ENCODE peak calls at places on chromosomes 7 and 10, in seven cellular contexts. One of them, this sample, is unnamed.
A peak's percentile ranks its signal among the peaks of the same experiment; 100 is the strongest.

GRCh38 chr7:121484089-121484763 is 88.1 kb upstream of the FAM3C start:
- DNase-seq in cardiac muscle cell: no peak
- DNase-seq in pancreas: no peak
- DNase-seq in heart left ventricle: no peak
- DNase-seq in HepG2: no peak
- DNase-seq in breast epithelium: no peak
- DNase-seq in transverse colon: no peak
- DNase-seq in this sample: no peak

GRCh38 chr7:25886387-25887240 is 265.4 kb upstream of the NFE2L3 start:
- DNase-seq in breast epithelium: no peak
- DNase-seq in pancreas: no peak
- DNase-seq in HepG2: no peak
- DNase-seq in heart left ventricle: no peak
- DNase-seq in cardiac muscle cell: no peak
- DNase-seq in transverse colon: no peak
- DNase-seq in this sample: no peak

GRCh38 chr10:14200645-14201534 is 129.8 kb downstream of the FRMD4A start:
- DNase-seq in transverse colon: peak; percentile 8
- DNase-seq in pancreas: peak; percentile 17
- DNase-seq in cardiac muscle cell: peak; percentile 8
- DNase-seq in heart left ventricle: no peak
- DNase-seq in HepG2: no peak
- DNase-seq in breast epithelium: no peak
- DNase-seq in this sample: no peak

GRCh38 chr7:146635200-146636032 is 518.8 kb downstream of the CNTNAP2 start:
- DNase-seq in HepG2: no peak
- DNase-seq in transverse colon: no peak
- DNase-seq in pancreas: no peak
- DNase-seq in heart left ventricle: no peak
- DNase-seq in cardiac muscle cell: no peak
- DNase-seq in breast epithelium: no peak
- DNase-seq in this sample: no peak

GRCh38 chr7:113099284-113099919 is 12.8 kb upstream of the GPR85 start:
- DNase-seq in transverse colon: no peak
- DNase-seq in pancreas: no peak
- DNase-seq in HepG2: no peak
- DNase-seq in breast epithelium: no peak
- DNase-seq in heart left ventricle: no peak
- DNase-seq in cardiac muscle cell: peak; percentile 6
- DNase-seq in this sample: no peak

GRCh38 chr10:123967626-123968243 is 76.1 kb upstream of the CPXM2 start:
- DNase-seq in HepG2: peak; percentile 33
- DNase-seq in heart left ventricle: peak; percentile 83
- DNase-seq in cardiac muscle cell: peak; percentile 64
- DNase-seq in transverse colon: peak; percentile 76
- DNase-seq in breast epithelium: peak; percentile 47
- DNase-seq in pancreas: peak; percentile 33
- DNase-seq in this sample: peak; percentile 74

GRCh38 chr7:47345754-47346377 is 236.0 kb downstream of the TNS3 start:
- DNase-seq in heart left ventricle: no peak
- DNase-seq in HepG2: no peak
- DNase-seq in pancreas: no peak
- DNase-seq in breast epithelium: no peak
- DNase-seq in cardiac muscle cell: no peak
- DNase-seq in transverse colon: peak; percentile 4
- DNase-seq in this sample: no peak

GRCh38 chr10:4355346-4355745 is 470.7 kb upstream of the AKR1E2 start:
- DNase-seq in HepG2: no peak
- DNase-seq in breast epithelium: no peak
- DNase-seq in pancreas: no peak
- DNase-seq in heart left ventricle: no peak
- DNase-seq in transverse colon: no peak
- DNase-seq in cardiac muscle cell: no peak
- DNase-seq in this sample: no peak

GRCh38 chr7:111561659-111561908 is 708 bp downstream of the IMMP2L start:
- DNase-seq in pancreas: no peak
- DNase-seq in heart left ventricle: no peak
- DNase-seq in cardiac muscle cell: no peak
- DNase-seq in transverse colon: no peak
- DNase-seq in breast epithelium: no peak
- DNase-seq in HepG2: no peak
- DNase-seq in this sample: no peak

GRCh38 chr10:119209736-119210355 is 2.5 kb downstream of the GRK5 start:
- DNase-seq in heart left ventricle: no peak
- DNase-seq in pancreas: no peak
- DNase-seq in breast epithelium: no peak
- DNase-seq in HepG2: no peak
- DNase-seq in transverse colon: no peak
- DNase-seq in cardiac muscle cell: peak; percentile 40
- DNase-seq in this sample: no peak

GRCh38 chr7:47390914-47391313 is 191.0 kb downstream of the TNS3 start:
- DNase-seq in HepG2: no peak
- DNase-seq in heart left ventricle: no peak
- DNase-seq in breast epithelium: no peak
- DNase-seq in pancreas: no peak
- DNase-seq in transverse colon: no peak
- DNase-seq in cardiac muscle cell: no peak
- DNase-seq in this sample: no peak

GRCh38 chr7:114086491-114086905 is 167.7 kb upstream of the PPP1R3A start:
- DNase-seq in cardiac muscle cell: no peak
- DNase-seq in HepG2: no peak
- DNase-seq in pancreas: peak; percentile 58
- DNase-seq in breast epithelium: no peak
- DNase-seq in heart left ventricle: peak; percentile 60
- DNase-seq in transverse colon: peak; percentile 49
- DNase-seq in this sample: no peak

GRCh38 chr10:129140861-129141260 is 326.2 kb upstream of the MGMT start:
- DNase-seq in pancreas: no peak
- DNase-seq in heart left ventricle: no peak
- DNase-seq in cardiac muscle cell: no peak
- DNase-seq in HepG2: no peak
- DNase-seq in breast epithelium: no peak
- DNase-seq in transverse colon: no peak
- DNase-seq in this sample: no peak

GRCh38 chr10:72319416-72320254 is 35.1 kb downstream of the DNAJB12 start:
- DNase-seq in transverse colon: peak; percentile 94
- DNase-seq in breast epithelium: peak; percentile 89
- DNase-seq in heart left ventricle: peak; percentile 98
- DNase-seq in HepG2: peak; percentile 86
- DNase-seq in pancreas: peak; percentile 87
- DNase-seq in cardiac muscle cell: peak; percentile 97
- DNase-seq in this sample: peak; percentile 90

GRCh38 chr10:35640474-35640873 is 1.6 kb downstream of the FZD8 start:
- DNase-seq in transverse colon: peak; percentile 68
- DNase-seq in breast epithelium: peak; percentile 35
- DNase-seq in HepG2: peak; percentile 4
- DNase-seq in pancreas: peak; percentile 61
- DNase-seq in cardiac muscle cell: peak; percentile 76
- DNase-seq in heart left ventricle: peak; percentile 85
- DNase-seq in this sample: peak; percentile 57

GRCh38 chr7:155495440-155496248 is 37.7 kb downstream of the EN2 start:
- DNase-seq in HepG2: no peak
- DNase-seq in heart left ventricle: no peak
- DNase-seq in breast epithelium: no peak
- DNase-seq in cardiac muscle cell: no peak
- DNase-seq in transverse colon: no peak
- DNase-seq in pancreas: no peak
- DNase-seq in this sample: no peak

GRCh38 chr10:5645944-5646617 is 20.3 kb downstream of the ASB13 start:
- DNase-seq in pancreas: no peak
- DNase-seq in HepG2: no peak
- DNase-seq in breast epithelium: no peak
- DNase-seq in heart left ventricle: no peak
- DNase-seq in cardiac muscle cell: no peak
- DNase-seq in transverse colon: no peak
- DNase-seq in this sample: no peak

GRCh38 chr10:114697061-114697598 is 39.1 kb upstream of the ABLIM1 start:
- DNase-seq in cardiac muscle cell: no peak
- DNase-seq in transverse colon: no peak
- DNase-seq in breast epithelium: no peak
- DNase-seq in heart left ventricle: peak; percentile 85
- DNase-seq in HepG2: no peak
- DNase-seq in pancreas: no peak
- DNase-seq in this sample: no peak
- H3K27ac ChIP-seq in cardiac muscle cell: peak overlapping the region; percentile 49
- H3K27ac ChIP-seq in transverse colon: no peak overlapping the region
- H3K27ac ChIP-seq in breast epithelium: peak overlapping the region; percentile 35
- H3K27ac ChIP-seq in heart left ventricle: peak overlapping the region; percentile 56
- H3K27ac ChIP-seq in HepG2: no peak overlapping the region
- H3K27ac ChIP-seq in pancreas: peak overlapping the region; percentile 8
- H3K27ac ChIP-seq in this sample: no peak overlapping the region

GRCh38 chr10:91603173-91603572 is 29.7 kb downstream of the PPP1R3C start:
- DNase-seq in breast epithelium: no peak
- DNase-seq in cardiac muscle cell: no peak
- DNase-seq in transverse colon: no peak
- DNase-seq in heart left ventricle: no peak
- DNase-seq in HepG2: no peak
- DNase-seq in pancreas: no peak
- DNase-seq in this sample: no peak
- H3K27ac ChIP-seq in breast epithelium: peak overlapping the region; percentile 22
- H3K27ac ChIP-seq in cardiac muscle cell: no peak overlapping the region
- H3K27ac ChIP-seq in transverse colon: no peak overlapping the region
- H3K27ac ChIP-seq in heart left ventricle: no peak overlapping the region
- H3K27ac ChIP-seq in HepG2: no peak overlapping the region
- H3K27ac ChIP-seq in pancreas: peak overlapping the region; percentile 29
- H3K27ac ChIP-seq in this sample: no peak overlapping the region

DNA sequence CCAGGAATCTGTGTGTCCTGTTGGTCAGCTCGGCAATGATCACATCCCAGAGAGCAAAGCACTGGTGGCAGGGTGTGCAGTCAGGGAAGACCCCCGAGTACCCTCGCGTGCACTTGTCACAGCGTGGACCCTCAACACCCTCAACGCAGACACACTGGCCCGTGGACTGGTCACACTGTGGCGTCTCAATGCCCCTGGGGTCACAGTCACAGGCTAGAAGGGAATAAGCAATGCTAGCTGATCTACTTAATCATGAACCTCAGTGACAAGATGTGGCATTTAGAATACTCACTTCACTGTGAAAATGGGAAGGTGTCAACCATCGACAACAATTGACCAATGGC is 49.1 kb downstream of the DLD start:
- DNase-seq in breast epithelium: no peak
- DNase-seq in transverse colon: no peak
- DNase-seq in pancreas: no peak
- DNase-seq in cardiac muscle cell: no peak
- DNase-seq in heart left ventricle: no peak
- DNase-seq in HepG2: no peak
- DNase-seq in this sample: no peak
- H3K27ac ChIP-seq in breast epithelium: peak overlapping the region; percentile 58
- H3K27ac ChIP-seq in transverse colon: peak overlapping the region; percentile 72
- H3K27ac ChIP-seq in pancreas: peak overlapping the region; percentile 43
- H3K27ac ChIP-seq in cardiac muscle cell: no peak overlapping the region
- H3K27ac ChIP-seq in heart left ventricle: peak overlapping the region; percentile 47
- H3K27ac ChIP-seq in HepG2: no peak overlapping the region
- H3K27ac ChIP-seq in this sample: no peak overlapping the region

DNA sequence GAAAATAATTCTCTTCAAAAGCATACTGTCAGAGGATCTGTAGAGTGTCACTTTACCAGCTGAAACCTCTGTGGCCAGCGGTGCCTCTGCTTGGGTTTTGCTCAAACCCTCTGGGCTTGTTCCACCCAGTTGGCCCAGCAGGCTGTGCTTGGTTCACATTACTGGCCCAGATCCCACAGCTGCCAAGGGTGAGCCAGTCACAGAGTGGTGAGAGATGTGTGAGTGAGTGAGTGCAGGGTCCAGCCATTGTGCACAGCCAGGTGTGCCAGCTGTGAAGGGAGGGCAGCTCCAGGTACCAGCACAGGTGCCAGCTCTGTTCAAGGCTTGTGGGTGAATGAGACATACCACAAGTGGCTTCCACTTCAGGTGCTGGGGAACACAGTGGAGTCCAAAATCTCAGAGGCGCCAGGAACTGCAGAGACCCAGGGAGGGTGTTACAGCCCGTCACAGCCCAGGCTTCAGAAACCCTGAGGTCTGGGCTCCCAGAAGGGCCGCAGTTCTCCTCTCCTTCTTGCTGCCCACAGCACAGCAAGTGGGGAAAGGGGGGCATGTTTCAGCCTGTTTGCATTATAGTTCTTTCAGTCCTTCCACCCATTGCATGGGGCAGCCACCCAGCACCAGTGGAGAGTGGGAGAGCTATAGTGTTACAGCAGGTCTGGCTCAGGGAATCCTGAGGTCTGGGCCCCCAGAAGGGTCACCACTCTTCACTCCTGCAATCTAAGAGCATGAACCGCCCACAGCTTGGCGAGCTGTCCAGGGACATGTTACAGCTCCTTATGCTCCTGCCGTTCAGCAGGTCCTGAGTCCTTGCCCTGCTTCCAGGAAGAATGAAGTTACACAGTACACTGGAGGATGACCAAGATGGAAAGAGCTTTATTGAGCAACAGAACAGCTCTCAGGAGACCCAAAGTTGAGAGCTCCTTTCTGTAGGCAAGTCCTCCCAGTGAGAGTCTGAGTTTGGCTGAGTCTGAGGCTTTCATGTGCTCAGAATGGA is 931.7 kb upstream of the SORCS1 start:
- DNase-seq in transverse colon: no peak
- DNase-seq in cardiac muscle cell: no peak
- DNase-seq in breast epithelium: no peak
- DNase-seq in HepG2: no peak
- DNase-seq in pancreas: no peak
- DNase-seq in heart left ventricle: peak; percentile 56
- DNase-seq in this sample: no peak
- H3K27ac ChIP-seq in transverse colon: no peak overlapping the region
- H3K27ac ChIP-seq in cardiac muscle cell: no peak overlapping the region
- H3K27ac ChIP-seq in breast epithelium: no peak overlapping the region
- H3K27ac ChIP-seq in HepG2: no peak overlapping the region
- H3K27ac ChIP-seq in pancreas: no peak overlapping the region
- H3K27ac ChIP-seq in heart left ventricle: no peak overlapping the region
- H3K27ac ChIP-seq in this sample: no peak overlapping the region

GRCh38 chr10:29598861-29599311 is 35.9 kb downstream of the SVIL start:
- DNase-seq in breast epithelium: peak; percentile 20
- DNase-seq in heart left ventricle: no peak
- DNase-seq in transverse colon: no peak
- DNase-seq in pancreas: no peak
- DNase-seq in HepG2: no peak
- DNase-seq in cardiac muscle cell: peak; percentile 73
- DNase-seq in this sample: no peak
- H3K27ac ChIP-seq in breast epithelium: peak overlapping the region; percentile 72
- H3K27ac ChIP-seq in heart left ventricle: peak overlapping the region; percentile 75
- H3K27ac ChIP-seq in transverse colon: peak overlapping the region; percentile 31
- H3K27ac ChIP-seq in pancreas: no peak overlapping the region
- H3K27ac ChIP-seq in HepG2: no peak overlapping the region
- H3K27ac ChIP-seq in cardiac muscle cell: peak overlapping the region; percentile 58
- H3K27ac ChIP-seq in this sample: peak overlapping the region; percentile 60

GRCh38 chr7:144791488-144791887 is 44.4 kb downstream of the TPK1 start:
- DNase-seq in pancreas: no peak
- DNase-seq in cardiac muscle cell: no peak
- DNase-seq in transverse colon: no peak
- DNase-seq in HepG2: no peak
- DNase-seq in heart left ventricle: no peak
- DNase-seq in breast epithelium: no peak
- DNase-seq in this sample: no peak
- H3K27ac ChIP-seq in pancreas: no peak overlapping the region
- H3K27ac ChIP-seq in cardiac muscle cell: no peak overlapping the region
- H3K27ac ChIP-seq in transverse colon: no peak overlapping the region
- H3K27ac ChIP-seq in HepG2: no peak overlapping the region
- H3K27ac ChIP-seq in heart left ventricle: no peak overlapping the region
- H3K27ac ChIP-seq in breast epithelium: no peak overlapping the region
- H3K27ac ChIP-seq in this sample: no peak overlapping the region

This sample was measured in tibial nerve.